ENCODE peak calls at places on chromosomes 7 and 10, in eight cellular contexts. B is stimulated activated effector memory CD8-positive, alpha-beta T cell treated with anti-CD3 and anti-CD28 coated beads, Interleukin-12 subunit alpha, Interleukin-12 subunit beta, amount 100 ng/mL, for 72 hours; I is EL; R is Karpas-422; G is Kasumi-1; Z is hypothalamus; S is GM23338; Q is Ammon's horn. C is an unnamed sample.

GRCh38 chr7:144941127-144941526 is 105.3 kb upstream of the TPK1 start:
- DNase-seq in B (no peak), G (no peak), Z (no peak), Q (no peak), S (peak; percentile 84), R (no peak), I (no peak), C (no peak)

GRCh38 chr7:2717905-2718702 is 30.1 kb downstream of the AMZ1 start:
- DNase-seq in S (no peak), I (no peak), Q (no peak), G (no peak), B (no peak), Z (no peak), R (no peak), C (no peak)

GRCh38 chr10:127349737-127350136 is 153.3 kb upstream of the INSYN2A start:
- DNase-seq in R (no peak), Q (no peak), I (peak; percentile 13), Z (no peak), B (no peak), G (no peak), S (no peak), C (no peak)

GRCh38 chr7:140621326-140622035 is 19.1 kb downstream of the DENND2A start:
- DNase-seq in Z (no peak), G (no peak), B (no peak), Q (no peak), R (peak; percentile 45), S (no peak), I (peak; percentile 74), C (no peak)

GRCh38 chr7:81960026-81960425 is 190.2 kb upstream of the HGF start:
- DNase-seq in S (no peak), B (no peak), R (no peak), I (no peak), Z (no peak), Q (no peak), G (no peak), C (no peak)

GRCh38 chr7:1939434-1940401 is 269.6 kb downstream of the ELFN1 start:
- DNase-seq in Z (no peak), R (peak; percentile 42), B (peak; percentile 38), Q (no peak), I (no peak), S (no peak), G (no peak), C (no peak)

GRCh38 chr7:113209449-113210203 is 91.3 kb upstream of the SMIM30 start:
- DNase-seq in I (peak; percentile 41), Z (no peak), S (peak; percentile 9), G (no peak), Q (no peak), B (no peak), R (no peak), C (no peak)

GRCh38 chr7:55069271-55069792 is 50.5 kb downstream of the EGFR start:
- DNase-seq in Z (no peak), G (no peak), B (no peak), Q (no peak), R (no peak), S (no peak), I (no peak), C (no peak)

GRCh38 chr10:14904316-14904732 is 25.7 kb downstream of the SUV39H2 start:
- DNase-seq in I (peak; percentile 20), R (peak; percentile 81), Z (no peak), Q (no peak), S (peak; percentile 59), B (no peak), G (peak; percentile 93), C (no peak)